ENCODE peak calls at places on chromosome 9, in six cellular contexts. One of them, this sample, is unnamed.

GRCh38 chr9:11457809-11458785 is 845.3 kb upstream of the PTPRD start:
- DNase-seq in cardiac muscle cell: peak; percentile 45
- DNase-seq in fibroblast of mammary gland: peak; percentile 3
- DNase-seq in fibroblast of pulmonary artery: peak; percentile 4
- DNase-seq in prostate gland: no peak
- DNase-seq in breast epithelium: no peak
- DNase-seq in this sample: no peak

GRCh38 chr9:89427621-89428221 is 70.2 kb downstream of the SEMA4D start:
- DNase-seq in breast epithelium: no peak
- DNase-seq in fibroblast of pulmonary artery: no peak
- DNase-seq in cardiac muscle cell: no peak
- DNase-seq in prostate gland: no peak
- DNase-seq in fibroblast of mammary gland: peak; percentile 10
- DNase-seq in this sample: no peak

GRCh38 chr9:116777116-116777515 is 90.0 kb downstream of the TRIM32 start:
- DNase-seq in fibroblast of mammary gland: no peak
- DNase-seq in breast epithelium: no peak
- DNase-seq in fibroblast of pulmonary artery: no peak
- DNase-seq in prostate gland: no peak
- DNase-seq in cardiac muscle cell: no peak
- DNase-seq in this sample: no peak

GRCh38 chr9:131019387-131020239 is 10.6 kb downstream of the LAMC3 start:
- DNase-seq in prostate gland: peak; percentile 34
- DNase-seq in cardiac muscle cell: no peak
- DNase-seq in fibroblast of pulmonary artery: no peak
- DNase-seq in fibroblast of mammary gland: peak; percentile 72
- DNase-seq in breast epithelium: no peak
- DNase-seq in this sample: no peak

GRCh38 chr9:98083059-98083458 is 26.5 kb downstream of the NANS start:
- DNase-seq in cardiac muscle cell: no peak
- DNase-seq in prostate gland: no peak
- DNase-seq in fibroblast of pulmonary artery: no peak
- DNase-seq in fibroblast of mammary gland: no peak
- DNase-seq in breast epithelium: no peak
- DNase-seq in this sample: no peak

GRCh38 chr9:130629443-130630090 is 34.8 kb upstream of the PRDM12 start:
- DNase-seq in cardiac muscle cell: no peak
- DNase-seq in prostate gland: no peak
- DNase-seq in breast epithelium: peak; percentile 15
- DNase-seq in fibroblast of mammary gland: no peak
- DNase-seq in fibroblast of pulmonary artery: no peak
- DNase-seq in this sample: no peak

GRCh38 chr9:125492719-125493118 is 214.3 kb downstream of the MAPKAP1 start:
- DNase-seq in breast epithelium: no peak
- DNase-seq in fibroblast of mammary gland: no peak
- DNase-seq in fibroblast of pulmonary artery: no peak
- DNase-seq in cardiac muscle cell: no peak
- DNase-seq in prostate gland: no peak
- DNase-seq in this sample: no peak

GRCh38 chr9:20754556-20754955 is 70.5 kb downstream of the FOCAD start:
- DNase-seq in breast epithelium: no peak
- DNase-seq in fibroblast of mammary gland: peak; percentile 46
- DNase-seq in cardiac muscle cell: no peak
- DNase-seq in prostate gland: no peak
- DNase-seq in fibroblast of pulmonary artery: peak; percentile 36
- DNase-seq in this sample: no peak

GRCh38 chr9:34686231-34686630 is 4.8 kb downstream of the CCL19 start:
- DNase-seq in cardiac muscle cell: no peak
- DNase-seq in fibroblast of pulmonary artery: no peak
- DNase-seq in prostate gland: no peak
- DNase-seq in fibroblast of mammary gland: peak; percentile 81
- DNase-seq in breast epithelium: no peak
- DNase-seq in this sample: no peak

GRCh38 chr9:15373201-15373530 is 49.5 kb upstream of the SNAPC3 start:
- DNase-seq in cardiac muscle cell: no peak
- DNase-seq in prostate gland: no peak
- DNase-seq in fibroblast of pulmonary artery: peak; percentile 50
- DNase-seq in breast epithelium: no peak
- DNase-seq in fibroblast of mammary gland: peak; percentile 59
- DNase-seq in this sample: no peak

GRCh38 chr9:91495450-91495849 is 71.8 kb upstream of the NFIL3 start:
- DNase-seq in fibroblast of pulmonary artery: peak; percentile 89
- DNase-seq in prostate gland: no peak
- DNase-seq in breast epithelium: no peak
- DNase-seq in fibroblast of mammary gland: peak; percentile 90
- DNase-seq in cardiac muscle cell: no peak
- DNase-seq in this sample: no peak

GRCh38 chr9:83431470-83432060 is 106.6 kb downstream of the FRMD3 start:
- DNase-seq in fibroblast of mammary gland: no peak
- DNase-seq in cardiac muscle cell: no peak
- DNase-seq in breast epithelium: no peak
- DNase-seq in prostate gland: peak; percentile 62
- DNase-seq in fibroblast of pulmonary artery: no peak
- DNase-seq in this sample: no peak
- H3K4me3 ChIP-seq in fibroblast of mammary gland: no peak overlapping the region
- H3K4me3 ChIP-seq in cardiac muscle cell: no peak overlapping the region
- H3K4me3 ChIP-seq in breast epithelium: no peak overlapping the region
- H3K4me3 ChIP-seq in prostate gland: no peak overlapping the region
- H3K4me3 ChIP-seq in fibroblast of pulmonary artery: no peak overlapping the region
- H3K4me3 ChIP-seq in this sample: no peak overlapping the region

DNA sequence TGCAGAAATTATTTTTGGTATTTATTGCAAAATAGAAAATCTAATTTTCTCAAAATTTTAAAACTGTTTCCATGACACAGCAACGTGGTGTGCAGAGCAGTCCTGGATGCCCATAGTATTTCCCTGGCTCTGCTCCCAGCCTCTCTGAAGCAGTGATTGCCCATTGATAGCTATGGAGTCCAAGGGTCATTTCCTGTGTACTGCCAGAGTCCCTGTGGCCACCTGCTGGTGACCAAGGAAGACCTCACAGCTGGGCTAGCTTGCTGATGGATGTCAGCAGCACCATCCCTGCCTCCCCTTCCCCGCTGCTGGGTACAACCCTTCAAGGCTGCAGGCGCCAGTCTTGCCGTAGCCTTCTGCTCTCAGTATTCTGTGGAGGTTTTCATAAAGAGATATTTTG is 184.1 kb downstream of the DIRAS2 start:
- DNase-seq in cardiac muscle cell: peak; percentile 18
- DNase-seq in breast epithelium: no peak
- DNase-seq in fibroblast of pulmonary artery: no peak
- DNase-seq in fibroblast of mammary gland: no peak
- DNase-seq in prostate gland: no peak
- DNase-seq in this sample: no peak
- TF ChIP-seq CTCF in cardiac muscle cell: no peak
- TF ChIP-seq CTCF in breast epithelium: no peak
- TF ChIP-seq CTCF in fibroblast of pulmonary artery: no peak
- TF ChIP-seq CTCF in fibroblast of mammary gland: no peak
- TF ChIP-seq CTCF in prostate gland: no peak
- TF ChIP-seq CTCF in this sample: no peak

DNA sequence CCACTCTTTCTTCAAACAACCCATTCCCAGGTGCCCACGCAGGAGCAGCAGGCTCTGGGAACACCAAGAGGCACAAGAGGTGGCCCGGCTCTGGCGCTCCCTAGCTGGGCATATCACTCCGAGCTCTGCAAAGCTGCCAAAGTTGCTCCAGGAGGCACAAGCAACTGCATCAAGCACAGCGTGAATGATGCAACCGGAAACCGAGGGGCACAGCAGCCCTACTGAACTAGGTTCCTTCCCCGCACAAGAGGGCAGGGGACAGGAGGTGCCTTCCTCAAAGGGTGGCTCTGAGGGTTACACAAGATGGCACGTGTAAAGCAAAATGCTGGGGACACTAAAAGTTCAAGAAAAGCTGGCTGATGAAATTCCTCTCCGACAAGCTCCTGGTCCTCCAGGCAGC is 23.0 kb downstream of the PSMB7 start:
- DNase-seq in cardiac muscle cell: no peak
- DNase-seq in breast epithelium: no peak
- DNase-seq in fibroblast of mammary gland: no peak
- DNase-seq in fibroblast of pulmonary artery: no peak
- DNase-seq in prostate gland: no peak
- DNase-seq in this sample: no peak
- H3K4me3 ChIP-seq in cardiac muscle cell: no peak overlapping the region
- H3K4me3 ChIP-seq in breast epithelium: no peak overlapping the region
- H3K4me3 ChIP-seq in fibroblast of mammary gland: no peak overlapping the region
- H3K4me3 ChIP-seq in fibroblast of pulmonary artery: no peak overlapping the region
- H3K4me3 ChIP-seq in prostate gland: no peak overlapping the region
- H3K4me3 ChIP-seq in this sample: no peak overlapping the region

DNA sequence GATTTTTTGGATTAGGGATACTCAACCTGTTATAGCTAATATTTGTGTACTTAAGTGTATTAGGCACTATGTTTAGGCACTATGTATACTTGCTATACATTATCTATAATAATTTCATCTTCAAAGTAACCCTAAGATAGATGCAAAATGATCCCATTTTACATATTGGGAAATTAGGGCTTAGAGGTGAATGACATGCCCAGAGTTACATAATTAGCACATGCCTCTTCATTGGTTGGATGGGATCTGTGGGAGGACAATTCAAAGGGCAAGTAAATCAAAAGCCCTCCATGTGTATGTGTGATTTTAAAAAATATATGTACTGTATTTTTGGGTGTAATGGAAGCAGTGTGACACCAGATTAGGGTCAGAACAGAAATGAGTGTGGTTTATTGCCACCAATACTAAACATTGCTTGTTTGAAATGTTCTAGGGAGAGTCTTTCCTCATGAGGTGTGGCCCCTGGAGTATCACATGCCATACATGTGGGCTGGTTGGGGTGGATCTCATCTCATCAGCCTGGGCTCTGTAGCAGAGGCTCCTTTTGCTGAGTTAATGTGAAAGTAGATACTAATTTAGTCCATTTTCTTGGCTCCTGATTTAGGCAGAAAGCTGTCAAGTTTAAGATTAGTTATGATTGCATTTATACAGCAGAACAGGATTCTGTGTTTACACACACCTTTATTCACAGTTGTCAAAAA is 5.5 kb downstream of the C9orf85 start:
- DNase-seq in fibroblast of mammary gland: no peak
- DNase-seq in cardiac muscle cell: no peak
- DNase-seq in breast epithelium: no peak
- DNase-seq in prostate gland: no peak
- DNase-seq in fibroblast of pulmonary artery: no peak
- DNase-seq in this sample: peak; percentile 45
- TF ChIP-seq CTCF in fibroblast of mammary gland: no peak
- TF ChIP-seq CTCF in cardiac muscle cell: no peak
- TF ChIP-seq CTCF in breast epithelium: no peak
- TF ChIP-seq CTCF in prostate gland: no peak
- TF ChIP-seq CTCF in fibroblast of pulmonary artery: no peak
- TF ChIP-seq CTCF in this sample: no peak